ENCODE peak calls at places on chromosomes 16 and 17, in eight cellular contexts. P, G, D, H, F, V, K and Q are unnamed samples.

GRCh38 chr16:58032710-58033293 is 7.2 kb downstream of the MMP15 start:
- DNase-seq in P (no peak), V (no peak), H (no peak), K (no peak), F (no peak), D (no peak), G (no peak), Q (no peak)

GRCh38 chr17:73396429-73397277 is 84.9 kb upstream of the CDC42EP4 start:
- DNase-seq in G (no peak), F (peak; percentile 86), P (no peak), H (no peak), K (no peak), D (no peak), V (no peak), Q (no peak)

GRCh38 chr16:27291106-27291505 is 22.5 kb upstream of the NSMCE1 start:
- DNase-seq in K (no peak), D (no peak), F (no peak), V (no peak), P (no peak), G (no peak), H (no peak), Q (no peak)

GRCh38 chr16:22320572-22321339 is 23.5 kb downstream of the POLR3E start:
- DNase-seq in K (no peak), V (no peak), F (no peak), G (no peak), H (no peak), P (no peak), D (no peak), Q (no peak)

GRCh38 chr17:50064253-50064991 is 8.5 kb downstream of the ITGA3 start:
- DNase-seq in K (no peak), H (no peak), G (peak; percentile 95), V (no peak), P (peak; percentile 98), D (peak; percentile 95), F (no peak), Q (peak; percentile 94)

GRCh38 chr16:2033057-2033911 is 6.6 kb downstream of the NHERF2 start:
- DNase-seq in F (no peak), P (peak; percentile 83), K (no peak), D (no peak), V (no peak), G (peak; percentile 66), H (no peak), Q (no peak)

GRCh38 chr16:89495121-89495520 is 4.8 kb upstream of the ANKRD11 start:
- DNase-seq in D (peak; percentile 53), V (no peak), H (no peak), K (no peak), G (peak; percentile 45), P (no peak), F (no peak), Q (no peak)

GRCh38 chr17:70365098-70365583 is 195.8 kb downstream of the KCNJ2 start:
- DNase-seq in G (peak; percentile 11), D (peak; percentile 0), V (no peak), P (peak; percentile 7), H (no peak), K (peak; percentile 77), F (no peak), Q (peak; percentile 7)

GRCh38 chr17:21007646-21008045 is 35.2 kb downstream of the USP22 start:
- DNase-seq in G (no peak), F (no peak), V (no peak), H (no peak), P (no peak), D (no peak), K (no peak), Q (no peak)

GRCh38 chr16:8632675-8633182 is 11.2 kb downstream of the METTL22 start:
- DNase-seq in G (no peak), V (no peak), F (no peak), H (no peak), P (no peak), D (no peak), K (no peak), Q (no peak)

GRCh38 chr16:24125199-24125598 is 130.9 kb upstream of the CACNG3 start:
- DNase-seq in F (no peak), D (no peak), G (no peak), H (no peak), P (no peak), K (no peak), V (no peak), Q (no peak)

GRCh38 chr16:70696952-70697600 is 11.2 kb upstream of the MTSS2 start:
- DNase-seq in F (no peak), G (no peak), K (no peak), V (no peak), H (no peak), D (no peak), P (no peak), Q (no peak)

GRCh38 chr17:73998246-73999220 is 204.9 kb upstream of the RPL38 start:
- DNase-seq in G (no peak), P (peak; percentile 66), K (no peak), V (peak; percentile 71), F (peak; percentile 70), H (peak; percentile 45), D (no peak), Q (no peak)

GRCh38 chr17:30278032-30278431 is 13.7 kb downstream of the BLMH start:
- DNase-seq in F (no peak), H (no peak), D (no peak), P (no peak), G (peak; percentile 84), V (no peak), K (no peak), Q (no peak)

GRCh38 chr16:9206156-9206555 is 114.7 kb downstream of the HAPSTR1 start:
- DNase-seq in F (no peak), G (no peak), D (no peak), P (no peak), H (no peak), V (no peak), K (no peak), Q (no peak)

GRCh38 chr17:4553669-4554068 is 1.5 kb downstream of the MYBBP1A start:
- DNase-seq in P (peak; percentile 16), F (no peak), H (no peak), D (no peak), V (no peak), K (no peak), G (no peak), Q (no peak)

GRCh38 chr17:57665696-57666095 is 79.4 kb downstream of the CCDC182 start:
- DNase-seq in D (no peak), V (no peak), F (no peak), G (no peak), K (no peak), P (no peak), H (no peak), Q (no peak)

GRCh38 chr16:30372037-30372712 is 1.9 kb upstream of the TBC1D10B start:
- DNase-seq in V (no peak), K (no peak), F (no peak), G (no peak), H (no peak), D (no peak), P (no peak), Q (no peak)

GRCh38 chr16:88614818-88615580 is 23.4 kb upstream of the IL17C start:
- DNase-seq in V (no peak), G (no peak), D (no peak), H (no peak), F (no peak), K (no peak), P (no peak), Q (no peak)

GRCh38 chr16:10120953-10121352 is 61.3 kb downstream of the GRIN2A start:
- DNase-seq in F (no peak), H (no peak), G (no peak), P (peak; percentile 85), K (no peak), V (no peak), D (no peak), Q (no peak)

GRCh38 chr17:40538019-40538935 is 27.0 kb downstream of the CCR7 start:
- DNase-seq in V (no peak), H (no peak), K (no peak), G (no peak), F (no peak), P (peak; percentile 61), D (no peak), Q (no peak)

GRCh38 chr17:2487306-2487705 is 24.4 kb downstream of the METTL16 start:
- DNase-seq in G (no peak), H (no peak), V (no peak), P (no peak), D (no peak), K (no peak), F (no peak), Q (no peak)

GRCh38 chr17:64779344-64780095 is 117.4 kb upstream of the SMURF2 start:
- DNase-seq in V (no peak), K (no peak), F (no peak), H (no peak), D (no peak), P (no peak), G (no peak), Q (no peak)

GRCh38 chr16:75087040-75087979 is 29.3 kb downstream of the LDHD start:
- DNase-seq in G (peak; percentile 89), V (no peak), P (no peak), F (peak; percentile 18), D (no peak), H (no peak), K (no peak), Q (no peak)

GRCh38 chr17:7393613-7394451 is 493 bp downstream of the PLSCR3 start:
- DNase-seq in D (no peak), V (peak; percentile 49), F (peak; percentile 40), K (no peak), H (peak; percentile 73), P (peak; percentile 38), G (no peak), Q (no peak)

GRCh38 chr16:13839577-13839976 is 80.4 kb upstream of the ERCC4 start:
- DNase-seq in V (no peak), K (no peak), P (no peak), D (no peak), G (no peak), H (no peak), F (no peak), Q (no peak)

GRCh38 chr16:8944113-8944765 is 19.5 kb downstream of the USP7 start:
- DNase-seq in F (no peak), H (no peak), P (no peak), D (no peak), K (peak; percentile 40), G (no peak), V (peak; percentile 64), Q (no peak)

GRCh38 chr17:61000911-61001310 is 323.3 kb downstream of the BCAS3 start:
- DNase-seq in H (no peak), F (no peak), G (peak; percentile 61), P (no peak), D (peak; percentile 15), K (no peak), V (no peak), Q (no peak)

GRCh38 chr16:54928421-54929089 is 2.1 kb upstream of the IRX5 start:
- DNase-seq in G (no peak), H (peak; percentile 35), F (peak; percentile 62), V (no peak), P (peak; percentile 63), D (peak; percentile 34), K (peak; percentile 38), Q (no peak)

GRCh38 chr16:807345-808251 is 7.1 kb upstream of the GNG13 start:
- DNase-seq in D (peak; percentile 81), V (peak; percentile 89), H (peak; percentile 76), G (peak; percentile 91), K (peak; percentile 95), P (peak; percentile 96), F (peak; percentile 95), Q (peak; percentile 36)

GRCh38 chr17:47276868-47277267 is 23.2 kb downstream of the ITGB3 start:
- DNase-seq in H (no peak), G (peak; percentile 85), K (no peak), V (no peak), F (peak; percentile 57), P (peak; percentile 45), D (peak; percentile 88), Q (no peak)

GRCh38 chr17:1561420-1562177 is 993 bp downstream of the PITPNA start:
- DNase-seq in H (peak; percentile 39), D (no peak), F (no peak), G (peak; percentile 16), V (peak; percentile 66), P (peak; percentile 48), K (peak; percentile 49), Q (no peak)

GRCh38 chr17:82860606-82861392 is 21.0 kb upstream of the ZNF750 start:
- DNase-seq in F (no peak), P (no peak), D (no peak), K (no peak), H (no peak), G (no peak), V (no peak), Q (no peak)